ENCODE peak calls at places on chromosome 3, in four cellular contexts. P, U, E and N are unnamed samples.
A peak's percentile ranks its signal among the peaks of the same experiment; 100 is the strongest.

GRCh38 chr3:72085036-72085435 is 300.1 kb upstream of the PROK2 start:
- DNase-seq in P (no peak), U (no peak), E (no peak), N (no peak)

GRCh38 chr3:122306622-122306953 is 18.5 kb upstream of the CSTA start:
- DNase-seq in P (no peak), U (no peak), E (no peak), N (no peak)

GRCh38 chr3:27488821-27489220 is 4.6 kb upstream of the SLC4A7 start:
- DNase-seq in P (no peak), U (no peak), E (no peak), N (no peak)

GRCh38 chr3:105429034-105429762 is 62.5 kb downstream of the ALCAM start:
- DNase-seq in P (no peak), U (no peak), E (no peak), N (no peak)

GRCh38 chr3:127822166-127822835 is at the start of gene MGLL:
- DNase-seq in P (no peak), U (no peak), E (peak; percentile 60), N (peak; percentile 15)

GRCh38 chr3:195441476-195441970 is 1.3 kb downstream of the ACAP2 start:
- DNase-seq in P (no peak), U (no peak), E (no peak), N (no peak)

GRCh38 chr3:11430207-11430606 is 158.0 kb downstream of the ATG7 start:
- DNase-seq in P (no peak), U (no peak), E (no peak), N (no peak)

GRCh38 chr3:191244242-191244867 is 45.3 kb downstream of the OSTN start:
- DNase-seq in P (no peak), U (no peak), E (no peak), N (no peak)

GRCh38 chr3:186287723-186288122 is 74.3 kb downstream of the DGKG start:
- DNase-seq in P (no peak), U (no peak), E (no peak), N (no peak)

GRCh38 chr3:197408177-197408957 is 110.0 kb upstream of the DLG1 start:
- DNase-seq in P (no peak), U (no peak), E (no peak), N (no peak)

GRCh38 chr3:45223889-45224730 is 2.0 kb downstream of the TMEM158 start:
- DNase-seq in P (no peak), U (no peak), E (no peak), N (no peak)
- H3K27ac ChIP-seq in P (no peak overlapping the region), U (peak overlapping the region; percentile 21), E (no peak overlapping the region), N (no peak overlapping the region)

GRCh38 chr3:52773361-52774065 is 2.8 kb upstream of the NEK4 start:
- DNase-seq in P (peak; percentile 76), U (no peak), E (no peak), N (no peak)

GRCh38 chr3:52771334-52771681 is 568 bp upstream of the NEK4 start:
- DNase-seq in P (no peak), U (no peak), E (no peak), N (no peak)

GRCh38 chr3:52770581-52771333 is at the start of gene NEK4:
- DNase-seq in P (peak; percentile 96), U (peak; percentile 96), E (peak; percentile 97), N (peak; percentile 93)

GRCh38 chr3:52769786-52770445 is 824 bp downstream of the NEK4 start:
- DNase-seq in P (no peak), U (no peak), E (no peak), N (no peak)

GRCh38 chr3:52771702-52772101 is 962 bp upstream of the NEK4 start:
- DNase-seq in P (no peak), U (no peak), E (no peak), N (no peak)
- H3K4me3 ChIP-seq in P (no peak overlapping the region), U (no peak overlapping the region), E (peak overlapping the region; percentile 90), N (no peak overlapping the region)

DNA sequence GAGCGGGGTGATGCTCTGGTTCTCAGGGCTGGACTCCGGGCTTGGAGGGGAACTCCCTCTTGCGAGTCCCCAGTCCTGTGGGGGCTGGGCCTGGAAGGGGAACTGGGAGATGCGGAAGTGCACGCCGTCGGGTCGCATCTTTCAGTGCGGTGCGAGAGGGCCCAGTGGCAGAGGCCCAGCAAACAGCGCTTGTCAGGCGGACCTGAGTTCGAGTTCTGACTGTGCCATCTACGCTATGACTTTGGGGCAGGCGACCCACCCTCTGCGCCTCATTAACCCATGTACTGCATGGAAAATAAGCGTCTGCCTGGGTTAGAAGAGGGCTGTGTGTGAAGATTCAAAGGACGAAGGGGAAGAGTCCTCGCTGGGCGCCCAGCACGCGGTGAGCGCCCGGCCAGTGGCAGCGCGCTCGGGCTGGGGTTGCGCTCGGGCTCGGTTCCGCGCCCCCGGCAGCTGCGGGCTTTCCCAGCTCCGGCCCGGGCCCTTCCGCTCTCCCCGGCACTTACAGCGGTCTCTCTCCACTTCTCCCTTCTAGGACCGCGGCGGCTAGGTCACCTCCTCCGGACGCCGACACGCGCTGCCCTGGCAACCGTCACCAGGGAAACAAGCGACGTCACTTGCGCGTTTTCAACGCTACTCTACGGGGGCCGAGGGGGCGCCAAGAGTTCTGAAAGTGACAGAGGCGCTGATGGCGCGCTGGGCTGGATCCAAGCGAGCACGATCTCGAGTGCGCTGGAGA is at the start of gene CCDC13:
- DNase-seq in P (peak; percentile 98), U (peak; percentile 97), E (peak; percentile 98), N (peak; percentile 96)
- TF ChIP-seq POLR2A in P (peak; percentile 47), U (peak; percentile 44), E (no peak), N (peak; percentile 91)

GRCh38 chr3:178152010-178152409 is 384.2 kb upstream of the KCNMB2 start:
- DNase-seq in P (no peak), U (no peak), E (no peak), N (no peak)
- H3K27ac ChIP-seq in P (no peak overlapping the region), U (no peak overlapping the region), E (no peak overlapping the region), N (no peak overlapping the region)

GRCh38 chr3:170633573-170633972 is 47.7 kb upstream of the SLC7A14 start:
- DNase-seq in P (no peak), U (no peak), E (no peak), N (no peak)
- H3K4me3 ChIP-seq in P (no peak overlapping the region), U (no peak overlapping the region), E (no peak overlapping the region), N (no peak overlapping the region)

DNA sequence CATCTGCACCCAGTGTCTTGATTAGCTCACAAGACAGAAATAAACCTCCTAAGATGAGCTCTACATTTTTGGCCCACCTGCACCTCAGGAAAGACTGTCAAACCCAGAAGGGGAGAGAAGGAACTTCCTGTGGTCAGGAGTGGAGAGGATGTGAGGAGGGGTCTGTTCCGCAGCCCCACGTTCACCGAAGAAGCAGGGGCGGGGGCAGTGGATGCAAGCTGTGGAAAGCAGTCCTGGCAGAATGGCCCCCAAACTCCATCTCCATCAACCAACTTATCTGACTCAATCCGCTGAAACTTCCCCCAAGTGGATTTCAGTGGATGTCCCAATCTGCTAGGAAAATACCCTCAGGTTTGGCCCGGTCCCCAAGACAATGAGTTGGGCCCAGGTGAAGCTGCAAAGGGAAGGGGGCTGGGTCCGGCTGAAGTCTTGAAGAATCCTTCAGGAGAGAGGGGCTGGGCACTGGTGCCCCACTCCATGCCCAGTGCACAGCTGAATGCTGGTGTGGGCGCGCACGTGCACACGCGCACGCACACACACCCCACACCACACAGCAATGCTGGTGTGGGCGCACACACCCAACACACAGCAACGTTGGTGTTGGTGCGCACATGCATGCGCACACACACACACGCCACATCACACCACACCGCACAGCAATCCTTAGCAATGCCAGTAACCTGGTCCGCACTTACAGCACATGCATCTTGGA is 88.5 kb downstream of the LRIG1 start:
- DNase-seq in P (no peak), U (no peak), E (peak; percentile 17), N (no peak)
- TF ChIP-seq POLR2A in P (no peak), U (no peak), E (no peak), N (no peak)

GRCh38 chr3:67524046-67524445 is 130.4 kb downstream of the SUCLG2 start:
- DNase-seq in P (no peak), U (no peak), E (no peak), N (no peak)
- H3K27ac ChIP-seq in P (no peak overlapping the region), U (no peak overlapping the region), E (no peak overlapping the region), N (no peak overlapping the region)

GRCh38 chr3:5250467-5251195 is 63.1 kb downstream of the EDEM1 start:
- DNase-seq in P (no peak), U (peak; percentile 43), E (no peak), N (no peak)
- H3K4me3 ChIP-seq in P (peak overlapping the region; percentile 41), U (no peak overlapping the region), E (peak overlapping the region; percentile 34), N (no peak overlapping the region)

GRCh38 chr3:4986175-4986610 is 7.0 kb downstream of the BHLHE40 start:
- DNase-seq in P (no peak), U (peak; percentile 29), E (no peak), N (peak; percentile 44)

GRCh38 chr3:4985330-4986174 is 6.3 kb downstream of the BHLHE40 start:
- DNase-seq in P (no peak), U (peak; percentile 12), E (peak; percentile 63), N (peak; percentile 29)

GRCh38 chr3:4987374-4988296 is 8.4 kb downstream of the BHLHE40 start:
- DNase-seq in P (no peak), U (no peak), E (no peak), N (no peak)

GRCh38 chr3:4988815-4989648 is 9.8 kb downstream of the BHLHE40 start:
- DNase-seq in P (no peak), U (peak; percentile 91), E (peak; percentile 80), N (no peak)

GRCh38 chr3:4986611-4987373 is 7.6 kb downstream of the BHLHE40 start:
- DNase-seq in P (peak; percentile 98), U (peak; percentile 99), E (peak; percentile 99), N (peak; percentile 99)
- TF ChIP-seq POLR2A in P (peak; percentile 81), U (peak; percentile 90), E (no peak), N (no peak)

GRCh38 chr3:14143271-14143605 is 18.4 kb downstream of the TMEM43 start:
- DNase-seq in P (no peak), U (no peak), E (no peak), N (no peak)
- H3K27ac ChIP-seq in P (peak overlapping the region; percentile 75), U (peak overlapping the region; percentile 39), E (peak overlapping the region; percentile 87), N (peak overlapping the region; percentile 95)